ENCODE peak calls at places on chromosomes 5 and 9, in five cellular contexts. One of them, this sample, is unnamed.

GRCh38 chr9:107983191-107983603 is 493.6 kb upstream of the KLF4 start:
- DNase-seq in NCI-H1417: no peak
- DNase-seq in effector CD4-positive, alpha-beta T cell: no peak
- DNase-seq in K562: no peak
- DNase-seq in A549: no peak
- DNase-seq in this sample: no peak

GRCh38 chr9:38126730-38127129 is 57.7 kb upstream of the SHB start:
- DNase-seq in NCI-H1417: no peak
- DNase-seq in effector CD4-positive, alpha-beta T cell: no peak
- DNase-seq in K562: no peak
- DNase-seq in A549: no peak
- DNase-seq in this sample: peak

GRCh38 chr9:95080961-95081658 is 236.4 kb downstream of the FANCC start:
- DNase-seq in NCI-H1417: no peak
- DNase-seq in effector CD4-positive, alpha-beta T cell: no peak
- DNase-seq in K562: no peak
- DNase-seq in A549: no peak
- DNase-seq in this sample: no peak

GRCh38 chr9:122572456-122572855 is 10.7 kb downstream of the OR1L8 start:
- DNase-seq in NCI-H1417: no peak
- DNase-seq in effector CD4-positive, alpha-beta T cell: no peak
- DNase-seq in K562: no peak
- DNase-seq in A549: no peak
- DNase-seq in this sample: no peak

GRCh38 chr9:120801441-120801840 is 8.2 kb upstream of the FBXW2 start:
- DNase-seq in NCI-H1417: no peak
- DNase-seq in effector CD4-positive, alpha-beta T cell: no peak
- DNase-seq in K562: no peak
- DNase-seq in A549: no peak
- DNase-seq in this sample: no peak

GRCh38 chr9:85516976-85517637 is 224.6 kb downstream of the AGTPBP1 start:
- DNase-seq in NCI-H1417: no peak
- DNase-seq in effector CD4-positive, alpha-beta T cell: no peak
- DNase-seq in K562: no peak
- DNase-seq in A549: peak
- DNase-seq in this sample: no peak

GRCh38 chr9:115525438-115526058 is 407.6 kb upstream of the TNC start:
- DNase-seq in NCI-H1417: no peak
- DNase-seq in effector CD4-positive, alpha-beta T cell: no peak
- DNase-seq in K562: no peak
- DNase-seq in A549: no peak
- DNase-seq in this sample: no peak

GRCh38 chr5:95809414-95809960 is 13.0 kb downstream of the GLRX start:
- DNase-seq in NCI-H1417: no peak
- DNase-seq in effector CD4-positive, alpha-beta T cell: no peak
- DNase-seq in K562: no peak
- DNase-seq in A549: no peak
- DNase-seq in this sample: no peak

GRCh38 chr5:171129308-171129707 is 179.7 kb upstream of the TLX3 start:
- DNase-seq in NCI-H1417: no peak
- DNase-seq in effector CD4-positive, alpha-beta T cell: no peak
- DNase-seq in K562: no peak
- DNase-seq in A549: no peak
- DNase-seq in this sample: no peak

GRCh38 chr5:24644757-24645156 is at the start of gene CDH10:
- DNase-seq in NCI-H1417: peak
- DNase-seq in effector CD4-positive, alpha-beta T cell: no peak
- DNase-seq in K562: no peak
- DNase-seq in A549: peak
- DNase-seq in this sample: peak

GRCh38 chr5:1551913-1552312 is 28.2 kb upstream of the LPCAT1 start:
- DNase-seq in NCI-H1417: no peak
- DNase-seq in effector CD4-positive, alpha-beta T cell: no peak
- DNase-seq in K562: peak
- DNase-seq in A549: no peak
- DNase-seq in this sample: peak

GRCh38 chr9:79134654-79135053 is 437.1 kb upstream of the TLE4 start:
- DNase-seq in NCI-H1417: peak
- DNase-seq in effector CD4-positive, alpha-beta T cell: no peak
- DNase-seq in K562: no peak
- DNase-seq in A549: peak
- DNase-seq in this sample: peak

GRCh38 chr5:150112211-150113046 is 26.1 kb upstream of the CSF1R start:
- DNase-seq in NCI-H1417: no peak
- DNase-seq in effector CD4-positive, alpha-beta T cell: no peak
- DNase-seq in K562: no peak
- DNase-seq in A549: peak
- DNase-seq in this sample: peak

GRCh38 chr9:106883030-106883429 is 20.1 kb downstream of the ZNF462 start:
- DNase-seq in NCI-H1417: no peak
- DNase-seq in effector CD4-positive, alpha-beta T cell: no peak
- DNase-seq in K562: no peak
- DNase-seq in A549: no peak
- DNase-seq in this sample: no peak

GRCh38 chr9:82124090-82124489 is 135.5 kb downstream of the SPATA31D1 start:
- DNase-seq in NCI-H1417: no peak
- DNase-seq in effector CD4-positive, alpha-beta T cell: no peak
- DNase-seq in K562: no peak
- DNase-seq in A549: no peak
- DNase-seq in this sample: no peak

GRCh38 chr9:35792826-35793225 is 1.4 kb downstream of the NPR2 start:
- DNase-seq in NCI-H1417: no peak
- DNase-seq in effector CD4-positive, alpha-beta T cell: no peak
- DNase-seq in K562: no peak
- DNase-seq in A549: no peak
- DNase-seq in this sample: no peak

GRCh38 chr9:15155323-15155722 is 151.7 kb downstream of the TTC39B start:
- DNase-seq in NCI-H1417: no peak
- DNase-seq in effector CD4-positive, alpha-beta T cell: no peak
- DNase-seq in K562: no peak
- DNase-seq in A549: no peak
- DNase-seq in this sample: no peak